ENCODE peak calls at places on chromosomes 6 and 20, in eight cellular contexts. O, X, S, J, C, Y, L and T are unnamed samples. For H3K4me1, the result is how much of the 10 kb centered on the place peaks cover.

GRCh38 chr6:150924808-150925654 is 59.5 kb downstream of the MTHFD1L start:
- DNase-seq in O (no peak), X (no peak), S (peak), J (no peak), C (no peak), Y (no peak), L (peak), T (peak)

GRCh38 chr6:90466191-90466940 is 120.5 kb downstream of the MAP3K7 start:
- DNase-seq in O (no peak), X (no peak), S (no peak), J (no peak), C (no peak), Y (no peak), L (peak), T (peak)

GRCh38 chr6:92810913-92811312 is 608.4 kb downstream of the EPHA7 start:
- DNase-seq in O (peak), X (no peak), S (peak), J (peak), C (no peak), Y (no peak), L (peak), T (no peak)

GRCh38 chr20:47576516-47577033 is 74.9 kb downstream of the NCOA3 start:
- DNase-seq in O (peak), X (no peak), S (peak), J (peak), C (no peak), Y (peak), L (peak), T (peak)

GRCh38 chr6:27280064-27280539 is 32.0 kb downstream of the POM121L2 start:
- DNase-seq in O (no peak), X (no peak), S (peak), J (peak), C (no peak), Y (no peak), L (peak), T (no peak)

GRCh38 chr6:168192901-168193815 is 114.1 kb upstream of the FRMD1 start:
- DNase-seq in O (no peak), X (peak), S (no peak), J (no peak), C (no peak), Y (no peak), L (no peak), T (no peak)

GRCh38 chr20:50169329-50169823 is 15.9 kb upstream of the PEDS1 start:
- DNase-seq in O (peak), X (peak), S (peak), J (no peak), C (no peak), Y (peak), L (peak), T (peak)

GRCh38 chr6:79188101-79188500 is 46.4 kb downstream of the HMGN3 start:
- DNase-seq in O (no peak), X (no peak), S (no peak), J (no peak), C (no peak), Y (no peak), L (no peak), T (no peak)

GRCh38 chr20:16865406-16865805 is 117.2 kb downstream of the OTOR start:
- DNase-seq in O (no peak), X (no peak), S (no peak), J (no peak), C (no peak), Y (no peak), L (no peak), T (no peak)

GRCh38 chr6:130425532-130425931 is 59.7 kb downstream of the TMEM200A start:
- DNase-seq in O (no peak), X (no peak), S (no peak), J (no peak), C (no peak), Y (no peak), L (peak), T (no peak)

GRCh38 chr20:39004508-39004907 is 42.4 kb downstream of the DHX35 start:
- DNase-seq in O (no peak), X (no peak), S (no peak), J (no peak), C (no peak), Y (no peak), L (no peak), T (no peak)

GRCh38 chr6:17015144-17015543 is 86.7 kb upstream of the STMND1 start:
- DNase-seq in O (no peak), X (no peak), S (no peak), J (no peak), C (no peak), Y (no peak), L (peak), T (no peak)

GRCh38 chr6:56683882-56684281 is 41.2 kb upstream of the DST start:
- DNase-seq in O (no peak), X (no peak), S (no peak), J (no peak), C (no peak), Y (peak), L (peak), T (peak)

GRCh38 chr20:57330998-57331397 is 1.4 kb downstream of the SPO11 start:
- DNase-seq in O (no peak), X (no peak), S (no peak), J (no peak), C (no peak), Y (no peak), L (no peak), T (no peak)

GRCh38 chr6:120055071-120055470 is 705.5 kb upstream of the MAN1A1 start:
- DNase-seq in O (no peak), X (no peak), S (no peak), J (no peak), C (peak), Y (no peak), L (no peak), T (no peak)

GRCh38 chr6:53347921-53348435 is 772 bp downstream of the ELOVL5 start:
- DNase-seq in O (peak), X (peak), S (peak), J (no peak), C (no peak), Y (no peak), L (peak), T (peak)

GRCh38 chr20:42155586-42155985 is 537.4 kb upstream of the CHD6 start:
- DNase-seq in O (no peak), X (no peak), S (no peak), J (no peak), C (no peak), Y (no peak), L (no peak), T (no peak)

GRCh38 chr6:155678361-155678760 is 222.7 kb upstream of the NOX3 start:
- DNase-seq in O (no peak), X (no peak), S (peak), J (no peak), C (no peak), Y (no peak), L (peak), T (no peak)

GRCh38 chr20:4835244-4836177 is 113.8 kb downstream of the PRND start:
- DNase-seq in O (no peak), X (no peak), S (no peak), J (no peak), C (no peak), Y (peak), L (no peak), T (peak)

GRCh38 chr6:49479308-49480004 is 16.3 kb downstream of the CENPQ start:
- DNase-seq in O (no peak), X (no peak), S (no peak), J (no peak), C (no peak), Y (no peak), L (no peak), T (no peak)

DNA sequence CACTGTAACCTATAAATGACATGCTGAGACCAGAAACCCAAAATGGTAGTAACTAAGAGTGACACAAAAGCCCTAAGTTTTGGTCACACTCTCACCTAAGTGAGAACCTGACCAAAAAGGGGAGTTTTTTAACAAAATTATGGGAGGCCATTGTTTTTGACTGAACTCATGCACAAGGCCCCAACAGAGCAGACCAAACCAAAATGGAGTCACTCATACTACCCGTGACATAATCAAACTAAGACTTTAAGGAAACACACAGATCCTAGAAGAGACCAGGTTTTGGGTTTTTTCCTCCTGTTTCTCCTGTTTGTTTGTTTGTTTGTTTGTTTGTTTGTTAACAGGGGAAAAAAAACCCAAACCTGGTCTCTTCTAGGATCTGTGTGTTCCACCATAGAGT is 49.2 kb upstream of the MRAP2 start:
- DNase-seq in O (no peak), X (no peak), S (no peak), J (no peak), C (no peak), Y (no peak), L (no peak), T (no peak)
- TF ChIP-seq CTCF in O (no peak), X (no peak), S (no peak), J (no peak), C (no peak), Y (no peak), L (no peak), T (no peak)

GRCh38 chr20:3177746-3178477 is 4.6 kb upstream of the LZTS3 start:
- DNase-seq in O (no peak), X (peak), S (no peak), J (no peak), C (no peak), Y (no peak), L (no peak), T (no peak)

GRCh38 chr20:3173582-3174441 is 463 bp upstream of the LZTS3 start:
- DNase-seq in O (peak), X (peak), S (peak), J (peak), C (peak), Y (peak), L (peak), T (peak)

GRCh38 chr20:3172933-3173581 is at the start of gene LZTS3:
- DNase-seq in O (peak), X (peak), S (peak), J (no peak), C (peak), Y (peak), L (peak), T (peak)

GRCh38 chr20:3174442-3175263 is 1.3 kb upstream of the LZTS3 start:
- DNase-seq in O (no peak), X (no peak), S (peak), J (peak), C (no peak), Y (no peak), L (peak), T (no peak)

DNA sequence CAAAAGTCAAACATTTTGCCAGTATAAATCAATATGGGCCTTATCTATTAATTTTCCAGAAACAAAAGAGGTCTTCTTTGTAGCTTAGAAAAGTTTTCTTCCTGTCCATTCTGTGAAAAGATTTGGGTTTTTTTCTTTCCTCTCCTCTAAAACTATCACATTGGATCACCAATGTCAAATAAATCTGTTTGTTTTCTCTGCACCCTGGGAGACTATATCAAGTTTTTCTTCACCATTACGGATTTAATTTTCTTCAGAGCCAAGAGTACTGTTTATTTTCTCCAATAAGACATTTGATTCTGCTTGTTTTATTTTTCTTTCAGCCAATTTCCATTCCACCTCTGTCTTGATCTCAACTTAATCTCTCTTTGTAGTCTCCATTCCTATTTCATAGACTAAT is 1.9 kb upstream of the LZTS3 start:
- DNase-seq in O (no peak), X (no peak), S (no peak), J (no peak), C (no peak), Y (no peak), L (no peak), T (no peak)
- H3K27ac ChIP-seq in O (no peak), X (no peak), S (peak), J (no peak), C (peak), Y (peak), L (no peak), T (no peak)

GRCh38 chr6:35970181-35970580 is 49.3 kb upstream of the SRPK1 start:
- DNase-seq in O (no peak), X (no peak), S (no peak), J (no peak), C (no peak), Y (no peak), L (peak), T (no peak)

GRCh38 chr6:35972471-35972985 is 51.6 kb upstream of the SRPK1 start:
- DNase-seq in O (no peak), X (no peak), S (peak), J (no peak), C (no peak), Y (no peak), L (no peak), T (no peak)

GRCh38 chr6:35962779-35963570 is 42.1 kb upstream of the SRPK1 start:
- DNase-seq in O (no peak), X (no peak), S (no peak), J (no peak), C (no peak), Y (no peak), L (no peak), T (no peak)

GRCh38 chr6:35969676-35970075 is 48.8 kb upstream of the SRPK1 start:
- DNase-seq in O (no peak), X (no peak), S (no peak), J (no peak), C (no peak), Y (no peak), L (peak), T (no peak)

DNA sequence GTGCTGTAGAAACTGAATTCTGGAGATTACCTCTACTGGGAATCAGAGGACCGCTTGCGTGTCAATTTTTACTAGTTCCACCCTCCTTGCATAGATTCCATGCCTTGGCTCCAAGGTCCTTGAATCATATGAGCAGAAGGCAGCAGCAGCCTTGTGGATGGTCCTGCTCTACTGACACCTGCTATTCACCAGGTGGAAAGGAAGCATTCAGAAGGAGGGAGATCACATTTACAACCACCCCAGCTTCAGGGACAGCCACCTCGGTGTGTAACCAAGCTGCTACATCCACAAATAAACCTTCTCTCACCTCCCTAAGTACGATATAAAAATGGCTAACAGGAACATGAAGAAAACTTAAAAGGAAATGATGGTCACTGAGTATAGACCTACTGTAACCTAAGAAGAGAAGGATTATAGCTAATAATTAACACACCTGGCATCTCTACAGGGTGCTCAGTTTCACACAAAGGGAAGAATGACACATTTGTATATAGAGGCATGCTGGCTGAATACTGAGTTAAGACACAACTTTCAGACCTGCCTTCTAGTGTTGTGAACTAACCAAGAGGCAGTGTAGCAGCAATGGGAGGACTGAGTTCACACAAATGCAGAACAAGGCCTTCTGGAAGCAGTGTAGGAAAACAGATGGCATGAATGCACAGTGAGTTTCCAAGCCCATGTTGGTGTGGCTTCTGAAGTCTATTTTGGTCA is 46.3 kb upstream of the SRPK1 start:
- DNase-seq in O (no peak), X (no peak), S (no peak), J (no peak), C (no peak), Y (no peak), L (no peak), T (no peak)
- H3K4me1 ChIP-seq in O (under half), X (under half), S (under half), J (under half), C (under half), Y (under half), L (under half), T (under half)

GRCh38 chr20:62515826-62516225 is 40.0 kb upstream of the GATA5 start:
- DNase-seq in O (no peak), X (no peak), S (no peak), J (no peak), C (no peak), Y (no peak), L (no peak), T (no peak)

GRCh38 chr20:62515280-62515679 is 39.5 kb upstream of the GATA5 start:
- DNase-seq in O (no peak), X (no peak), S (no peak), J (no peak), C (no peak), Y (no peak), L (no peak), T (no peak)

GRCh38 chr20:62517168-62517567 is 41.4 kb upstream of the GATA5 start:
- DNase-seq in O (no peak), X (no peak), S (no peak), J (no peak), C (no peak), Y (no peak), L (no peak), T (no peak)

GRCh38 chr20:62517901-62518610 is 42.3 kb upstream of the GATA5 start:
- DNase-seq in O (no peak), X (no peak), S (no peak), J (no peak), C (no peak), Y (peak), L (no peak), T (no peak)

DNA sequence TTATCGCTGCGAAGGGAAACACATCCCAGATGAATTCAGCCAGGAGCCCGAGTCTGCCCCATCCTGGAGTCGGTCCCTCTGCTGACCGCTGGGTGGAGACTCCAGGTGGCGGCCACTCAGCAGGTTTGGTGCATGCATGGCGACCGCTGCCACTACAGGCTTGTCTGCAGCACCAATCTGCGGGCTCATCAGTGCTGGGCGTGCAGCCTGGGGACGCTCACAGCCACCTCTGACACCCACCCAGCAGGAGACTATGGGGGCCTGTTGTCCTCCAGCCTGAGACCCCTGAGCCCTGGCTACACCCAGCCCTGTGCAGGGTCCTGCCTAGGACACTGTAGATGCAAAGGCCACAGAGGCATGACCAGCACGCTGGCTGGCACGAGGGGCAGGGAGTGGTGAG is 40.5 kb upstream of the GATA5 start:
- DNase-seq in O (no peak), X (no peak), S (peak), J (no peak), C (no peak), Y (no peak), L (no peak), T (no peak)
- TF ChIP-seq CTCF in O (no peak), X (no peak), S (no peak), J (no peak), C (peak), Y (no peak), L (peak), T (peak)